ENCODE peak calls at places on chromosomes 3 and 15, in seven cellular contexts. One of them, this sample, is unnamed.

GRCh38 chr3:72092778-72093177 is 307.8 kb upstream of the PROK2 start:
- DNase-seq in HCT116: no peak
- DNase-seq in neural progenitor cell: no peak
- DNase-seq in OCI-LY7: peak; percentile 71
- DNase-seq in upper lobe of right lung: no peak
- DNase-seq in HepG2: peak; percentile 6
- DNase-seq in MM.1S: no peak
- DNase-seq in this sample: no peak

GRCh38 chr15:59492389-59493377 is 54.7 kb downstream of the FAM81A start:
- DNase-seq in HCT116: peak; percentile 60
- DNase-seq in neural progenitor cell: peak; percentile 88
- DNase-seq in OCI-LY7: peak; percentile 76
- DNase-seq in upper lobe of right lung: no peak
- DNase-seq in HepG2: peak; percentile 65
- DNase-seq in MM.1S: peak; percentile 21
- DNase-seq in this sample: peak; percentile 32

GRCh38 chr3:62186967-62187366 is 186.4 kb downstream of the FEZF2 start:
- DNase-seq in HCT116: peak; percentile 0
- DNase-seq in neural progenitor cell: peak; percentile 48
- DNase-seq in OCI-LY7: peak; percentile 14
- DNase-seq in upper lobe of right lung: no peak
- DNase-seq in HepG2: peak; percentile 7
- DNase-seq in MM.1S: no peak
- DNase-seq in this sample: no peak

GRCh38 chr15:62218841-62219240 is 53.8 kb upstream of the C2CD4B start:
- DNase-seq in HCT116: no peak
- DNase-seq in neural progenitor cell: no peak
- DNase-seq in OCI-LY7: no peak
- DNase-seq in upper lobe of right lung: no peak
- DNase-seq in HepG2: no peak
- DNase-seq in MM.1S: no peak
- DNase-seq in this sample: no peak

GRCh38 chr3:196981657-196982056 is 13.0 kb upstream of the PIGZ start:
- DNase-seq in HCT116: no peak
- DNase-seq in neural progenitor cell: no peak
- DNase-seq in OCI-LY7: no peak
- DNase-seq in upper lobe of right lung: no peak
- DNase-seq in HepG2: peak; percentile 87
- DNase-seq in MM.1S: no peak
- DNase-seq in this sample: no peak

GRCh38 chr3:181313379-181313778 is 323.8 kb upstream of the DNAJC19 start:
- DNase-seq in HCT116: no peak
- DNase-seq in neural progenitor cell: no peak
- DNase-seq in OCI-LY7: no peak
- DNase-seq in upper lobe of right lung: no peak
- DNase-seq in HepG2: no peak
- DNase-seq in MM.1S: no peak
- DNase-seq in this sample: no peak

GRCh38 chr3:72177075-72178050 is 392.4 kb upstream of the PROK2 start:
- DNase-seq in HCT116: no peak
- DNase-seq in neural progenitor cell: no peak
- DNase-seq in OCI-LY7: peak; percentile 64
- DNase-seq in upper lobe of right lung: peak; percentile 76
- DNase-seq in HepG2: no peak
- DNase-seq in MM.1S: peak; percentile 63
- DNase-seq in this sample: peak; percentile 84

GRCh38 chr3:130390079-130390478 is 44.6 kb downstream of the COL6A5 start:
- DNase-seq in HCT116: no peak
- DNase-seq in neural progenitor cell: no peak
- DNase-seq in OCI-LY7: no peak
- DNase-seq in upper lobe of right lung: no peak
- DNase-seq in HepG2: no peak
- DNase-seq in MM.1S: no peak
- DNase-seq in this sample: no peak

GRCh38 chr15:100972975-100973350 is 53.8 kb downstream of the LRRK1 start:
- DNase-seq in HCT116: no peak
- DNase-seq in neural progenitor cell: peak; percentile 36
- DNase-seq in OCI-LY7: no peak
- DNase-seq in upper lobe of right lung: no peak
- DNase-seq in HepG2: no peak
- DNase-seq in MM.1S: no peak
- DNase-seq in this sample: no peak

GRCh38 chr3:130850044-130850797 is 43.7 kb upstream of the ATP2C1 start:
- DNase-seq in HCT116: no peak
- DNase-seq in neural progenitor cell: no peak
- DNase-seq in OCI-LY7: no peak
- DNase-seq in upper lobe of right lung: no peak
- DNase-seq in HepG2: no peak
- DNase-seq in MM.1S: peak; percentile 97
- DNase-seq in this sample: peak; percentile 84

GRCh38 chr15:52232327-52232726 is 41.1 kb upstream of the GNB5 start:
- DNase-seq in HCT116: no peak
- DNase-seq in neural progenitor cell: no peak
- DNase-seq in OCI-LY7: peak; percentile 82
- DNase-seq in upper lobe of right lung: no peak
- DNase-seq in HepG2: no peak
- DNase-seq in MM.1S: no peak
- DNase-seq in this sample: peak; percentile 63

GRCh38 chr3:17320266-17320665 is 422.2 kb downstream of the TBC1D5 start:
- DNase-seq in HCT116: no peak
- DNase-seq in neural progenitor cell: no peak
- DNase-seq in OCI-LY7: no peak
- DNase-seq in upper lobe of right lung: no peak
- DNase-seq in HepG2: no peak
- DNase-seq in MM.1S: no peak
- DNase-seq in this sample: no peak

GRCh38 chr3:76570436-76571057 is 469.4 kb upstream of the ROBO2 start:
- DNase-seq in HCT116: no peak
- DNase-seq in neural progenitor cell: peak; percentile 9
- DNase-seq in OCI-LY7: peak; percentile 8
- DNase-seq in upper lobe of right lung: no peak
- DNase-seq in HepG2: no peak
- DNase-seq in MM.1S: peak; percentile 34
- DNase-seq in this sample: no peak

GRCh38 chr3:190862209-190863118 is at the start of gene GMNC:
- DNase-seq in HCT116: peak; percentile 82
- DNase-seq in neural progenitor cell: peak; percentile 80
- DNase-seq in OCI-LY7: no peak
- DNase-seq in upper lobe of right lung: peak; percentile 91
- DNase-seq in HepG2: peak; percentile 38
- DNase-seq in MM.1S: peak; percentile 93
- DNase-seq in this sample: peak; percentile 43

GRCh38 chr3:10503217-10503796 is 2.1 kb downstream of the ATP2B2 start:
- DNase-seq in HCT116: no peak
- DNase-seq in neural progenitor cell: no peak
- DNase-seq in OCI-LY7: no peak
- DNase-seq in upper lobe of right lung: no peak
- DNase-seq in HepG2: no peak
- DNase-seq in MM.1S: no peak
- DNase-seq in this sample: no peak

DNA sequence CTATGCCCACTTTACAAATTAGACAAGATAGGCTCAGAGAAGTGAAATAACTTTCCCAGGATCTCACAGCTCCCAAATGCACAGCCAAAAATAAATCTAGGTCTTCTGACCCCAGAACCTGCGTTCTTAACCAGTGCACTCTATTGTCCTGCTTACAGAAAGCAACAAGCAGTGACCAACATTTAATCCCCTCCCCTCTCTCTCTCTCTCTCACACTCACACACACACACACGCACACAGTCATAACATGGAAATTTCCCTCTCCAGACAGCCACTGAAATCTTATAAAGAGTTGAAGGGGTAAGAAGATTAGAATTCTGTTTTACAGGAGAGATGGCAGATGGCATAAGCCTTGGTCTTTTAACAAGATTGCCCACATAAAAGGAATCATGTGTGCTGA is 29.5 kb downstream of the EOGT start:
- DNase-seq in HCT116: no peak
- DNase-seq in neural progenitor cell: no peak
- DNase-seq in OCI-LY7: no peak
- DNase-seq in upper lobe of right lung: no peak
- DNase-seq in HepG2: no peak
- DNase-seq in MM.1S: no peak
- DNase-seq in this sample: no peak
- H3K36me3 ChIP-seq in HCT116: peaks cover 34% of the 10 kb centered on the region
- H3K36me3 ChIP-seq in neural progenitor cell: no peaks in the 10 kb centered on the region
- H3K36me3 ChIP-seq in OCI-LY7: no peaks in the 10 kb centered on the region
- H3K36me3 ChIP-seq in upper lobe of right lung: peaks cover 93% of the 10 kb centered on the region
- H3K36me3 ChIP-seq in HepG2: peaks cover 37% of the 10 kb centered on the region
- H3K36me3 ChIP-seq in MM.1S: no peaks in the 10 kb centered on the region
- H3K36me3 ChIP-seq in this sample: peaks cover 3% of the 10 kb centered on the region

DNA sequence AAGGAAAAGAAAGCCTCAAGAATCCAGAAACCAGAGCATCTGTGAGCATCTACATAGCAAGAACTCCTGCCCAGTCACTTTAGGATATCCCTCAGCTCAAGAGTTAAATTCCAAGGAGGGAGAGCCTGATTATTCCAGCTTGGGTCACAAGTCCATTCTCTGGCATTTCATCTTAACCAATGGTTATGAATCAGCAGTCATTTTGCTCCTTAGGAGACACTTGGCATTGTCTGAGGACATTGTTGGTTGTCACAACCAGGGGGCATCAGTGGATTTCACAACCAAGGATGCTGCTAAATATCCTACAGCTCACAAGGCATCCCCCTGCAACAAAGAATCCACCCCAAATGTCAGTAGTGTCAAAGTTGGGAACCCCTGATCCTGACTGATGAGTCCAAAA is 51.0 kb upstream of the LMCD1 start:
- DNase-seq in HCT116: no peak
- DNase-seq in neural progenitor cell: peak; percentile 19
- DNase-seq in OCI-LY7: no peak
- DNase-seq in upper lobe of right lung: no peak
- DNase-seq in HepG2: no peak
- DNase-seq in MM.1S: no peak
- DNase-seq in this sample: no peak
- TF ChIP-seq CTCF in HCT116: no peak
- TF ChIP-seq CTCF in neural progenitor cell: peak; percentile 30
- TF ChIP-seq CTCF in OCI-LY7: no peak
- TF ChIP-seq CTCF in upper lobe of right lung: no peak
- TF ChIP-seq CTCF in HepG2: no peak
- TF ChIP-seq CTCF in MM.1S: no peak
- TF ChIP-seq CTCF in this sample: no peak

DNA sequence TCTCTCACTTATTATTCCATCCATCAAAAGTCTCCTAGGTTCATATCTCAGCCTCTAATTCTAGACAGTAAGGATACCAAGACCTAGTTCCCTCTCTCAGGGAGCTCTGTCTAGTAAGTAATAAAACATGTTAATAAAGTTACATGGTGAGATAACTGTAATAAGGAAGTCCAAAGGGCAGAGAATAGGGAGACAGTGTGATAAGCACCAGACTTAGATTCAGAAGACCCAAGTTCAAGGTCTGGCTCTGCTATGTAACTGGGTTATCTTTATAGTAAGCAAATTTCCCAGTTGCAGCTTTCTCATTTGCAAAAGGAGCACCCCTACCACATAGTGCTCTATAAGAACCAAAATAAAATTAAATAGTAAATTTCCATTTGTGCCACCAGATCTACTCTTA is 8.7 kb upstream of the SEMA6D start:
- DNase-seq in HCT116: no peak
- DNase-seq in neural progenitor cell: no peak
- DNase-seq in OCI-LY7: no peak
- DNase-seq in upper lobe of right lung: no peak
- DNase-seq in HepG2: no peak
- DNase-seq in MM.1S: no peak
- DNase-seq in this sample: no peak
- H3K4me3 ChIP-seq in HCT116: no peak overlapping the region
- H3K4me3 ChIP-seq in neural progenitor cell: no peak overlapping the region
- H3K4me3 ChIP-seq in OCI-LY7: no peak overlapping the region
- H3K4me3 ChIP-seq in upper lobe of right lung: no peak overlapping the region
- H3K4me3 ChIP-seq in HepG2: no peak overlapping the region
- H3K4me3 ChIP-seq in MM.1S: no peak overlapping the region
- H3K4me3 ChIP-seq in this sample: no peak overlapping the region

DNA sequence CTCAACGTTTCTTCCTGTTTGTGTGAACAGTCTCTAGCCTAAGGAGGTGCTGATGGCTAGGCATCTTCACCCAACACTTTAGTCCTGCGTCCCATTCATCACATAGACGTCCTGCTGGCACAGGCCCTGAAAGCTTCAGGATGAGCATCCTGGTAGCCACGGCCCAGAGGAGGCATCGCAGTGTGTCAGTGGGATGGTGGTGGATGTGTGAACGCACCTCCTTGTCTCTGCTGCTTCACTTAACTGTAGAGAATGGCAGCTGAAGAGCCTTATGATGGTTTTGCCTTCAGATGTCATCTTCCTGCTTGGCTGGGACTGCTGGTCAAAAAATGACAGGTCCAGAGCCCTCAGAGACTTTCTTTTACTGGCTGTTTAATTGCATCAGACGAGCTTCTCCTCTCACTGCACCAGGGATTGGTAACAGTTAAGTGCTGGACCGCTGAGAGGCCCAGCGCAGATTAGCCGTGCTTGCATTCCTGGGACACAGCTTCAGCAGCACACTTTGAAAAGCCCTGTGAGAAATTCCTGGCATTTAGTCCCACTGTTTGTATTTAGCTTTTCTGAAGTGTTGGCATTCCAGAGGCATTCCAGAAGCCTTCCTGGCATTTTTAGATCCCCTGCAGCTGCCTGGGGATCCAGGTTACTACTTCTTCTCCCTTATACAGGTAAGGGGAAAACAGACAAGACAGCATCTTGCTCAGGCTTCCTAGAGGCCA is 132.4 kb upstream of the PLXNA1 start:
- DNase-seq in HCT116: no peak
- DNase-seq in neural progenitor cell: peak; percentile 94
- DNase-seq in OCI-LY7: no peak
- DNase-seq in upper lobe of right lung: peak; percentile 67
- DNase-seq in HepG2: peak; percentile 85
- DNase-seq in MM.1S: no peak
- DNase-seq in this sample: no peak
- H3K36me3 ChIP-seq in HCT116: no peaks in the 10 kb centered on the region
- H3K36me3 ChIP-seq in neural progenitor cell: no peaks in the 10 kb centered on the region
- H3K36me3 ChIP-seq in OCI-LY7: no peaks in the 10 kb centered on the region
- H3K36me3 ChIP-seq in upper lobe of right lung: no peaks in the 10 kb centered on the region
- H3K36me3 ChIP-seq in HepG2: no peaks in the 10 kb centered on the region
- H3K36me3 ChIP-seq in MM.1S: no peaks in the 10 kb centered on the region
- H3K36me3 ChIP-seq in this sample: no peaks in the 10 kb centered on the region

This sample was measured in GM06990.